ENCODE peak calls at places on chromosomes 12 and 14, in ten cellular contexts. O, A, F, L, W, E, Q, H, M and C are unnamed samples.

GRCh38 chr14:29724991-29725390 is 202.7 kb downstream of the PRKD1 start:
- DNase-seq in O (peak; percentile 74), A (no peak), F (no peak), L (no peak), W (no peak), E (no peak), Q (no peak), H (peak; percentile 53), M (peak; percentile 42), C (no peak)

GRCh38 chr14:66036598-66036997 is 449.6 kb upstream of the CCDC196 start:
- DNase-seq in O (no peak), A (no peak), F (no peak), L (no peak), W (no peak), E (no peak), Q (no peak), H (no peak), M (no peak), C (no peak)

GRCh38 chr12:24111591-24111990 is 162.1 kb upstream of the SOX5 start:
- DNase-seq in O (no peak), A (no peak), F (no peak), L (no peak), W (no peak), E (no peak), Q (no peak), H (no peak), M (no peak), C (no peak)

GRCh38 chr12:46830731-46831334 is 5.0 kb upstream of the SLC38A4 start:
- DNase-seq in O (peak; percentile 65), A (no peak), F (no peak), L (no peak), W (no peak), E (no peak), Q (no peak), H (no peak), M (peak; percentile 40), C (no peak)

GRCh38 chr12:121538699-121539061 is 42.1 kb downstream of the KDM2B start:
- DNase-seq in O (peak; percentile 72), A (no peak), F (no peak), L (no peak), W (no peak), E (no peak), Q (no peak), H (peak; percentile 10), M (peak; percentile 80), C (peak; percentile 46)

GRCh38 chr12:75478395-75478794 is 2.2 kb upstream of the GLIPR1 start:
- DNase-seq in O (no peak), A (peak; percentile 30), F (peak; percentile 39), L (no peak), W (no peak), E (peak; percentile 27), Q (no peak), H (no peak), M (no peak), C (no peak)

GRCh38 chr14:20387577-20387976 is 25.7 kb downstream of the TEP1 start:
- DNase-seq in O (no peak), A (no peak), F (peak; percentile 45), L (no peak), W (no peak), E (peak; percentile 26), Q (no peak), H (no peak), M (no peak), C (no peak)

GRCh38 chr14:32370720-32371119 is 41.6 kb downstream of the AKAP6 start:
- DNase-seq in O (no peak), A (no peak), F (no peak), L (no peak), W (no peak), E (no peak), Q (no peak), H (no peak), M (no peak), C (no peak)

GRCh38 chr14:22814945-22815713 is at the start of gene SLC7A7:
- DNase-seq in O (peak; percentile 15), A (no peak), F (no peak), L (no peak), W (no peak), E (no peak), Q (no peak), H (peak; percentile 93), M (no peak), C (peak; percentile 75)

GRCh38 chr12:15154108-15154507 is 67.1 kb downstream of the RERG start:
- DNase-seq in O (no peak), A (no peak), F (no peak), L (no peak), W (no peak), E (no peak), Q (no peak), H (no peak), M (no peak), C (no peak)

GRCh38 chr14:104239185-104239775 is 100.9 kb downstream of the KIF26A start:
- DNase-seq in O (no peak), A (no peak), F (no peak), L (no peak), W (peak; percentile 47), E (no peak), Q (no peak), H (no peak), M (no peak), C (no peak)

GRCh38 chr14:90301580-90302181 is 30.1 kb downstream of the NRDE2 start:
- DNase-seq in O (peak; percentile 33), A (peak; percentile 39), F (peak; percentile 34), L (peak; percentile 28), W (no peak), E (no peak), Q (no peak), H (peak; percentile 45), M (no peak), C (peak; percentile 16)

GRCh38 chr14:75715926-75716780 is 55.1 kb downstream of the TTLL5 start:
- DNase-seq in O (peak; percentile 23), A (no peak), F (no peak), L (no peak), W (no peak), E (no peak), Q (no peak), H (peak; percentile 11), M (no peak), C (no peak)

GRCh38 chr14:100098171-100098570 is 32.9 kb downstream of the EVL start:
- DNase-seq in O (no peak), A (no peak), F (no peak), L (no peak), W (peak; percentile 14), E (no peak), Q (no peak), H (no peak), M (no peak), C (no peak)

GRCh38 chr12:42094277-42094676 is 50.4 kb downstream of the GXYLT1 start:
- DNase-seq in O (no peak), A (no peak), F (no peak), L (no peak), W (no peak), E (no peak), Q (no peak), H (peak; percentile 61), M (no peak), C (no peak)

GRCh38 chr14:37969511-37969979 is 238.2 kb upstream of the SSTR1 start:
- DNase-seq in O (no peak), A (no peak), F (no peak), L (no peak), W (no peak), E (no peak), Q (no peak), H (peak; percentile 62), M (no peak), C (no peak)